ENCODE peak calls at places on chromosomes 16 and 17, in eight cellular contexts. One of them, this sample, is unnamed. For H3K9me3, the result is how much of the 10 kb centered on the place peaks cover.

GRCh38 chr17:13599808-13600398 is 1.8 kb downstream of the HS3ST3A1 start:
- DNase-seq in breast epithelium: no peak
- DNase-seq in pancreas: no peak
- DNase-seq in gastrocnemius medialis: no peak
- DNase-seq in heart right ventricle: no peak
- DNase-seq in transverse colon: no peak
- DNase-seq in testis: no peak
- DNase-seq in PC-9: no peak
- DNase-seq in this sample: no peak

GRCh38 chr16:74558873-74559272 is 48.0 kb downstream of the GLG1 start:
- DNase-seq in gastrocnemius medialis: no peak
- DNase-seq in testis: no peak
- DNase-seq in breast epithelium: no peak
- DNase-seq in pancreas: no peak
- DNase-seq in transverse colon: no peak
- DNase-seq in heart right ventricle: no peak
- DNase-seq in PC-9: no peak
- DNase-seq in this sample: no peak

GRCh38 chr16:50121278-50121677 is 31.8 kb upstream of the TENT4B start:
- DNase-seq in transverse colon: no peak
- DNase-seq in pancreas: no peak
- DNase-seq in breast epithelium: no peak
- DNase-seq in gastrocnemius medialis: no peak
- DNase-seq in heart right ventricle: no peak
- DNase-seq in PC-9: no peak
- DNase-seq in testis: no peak
- DNase-seq in this sample: no peak

GRCh38 chr16:25063865-25064264 is 47.7 kb upstream of the LCMT1 start:
- DNase-seq in gastrocnemius medialis: no peak
- DNase-seq in PC-9: no peak
- DNase-seq in pancreas: no peak
- DNase-seq in breast epithelium: no peak
- DNase-seq in testis: peak
- DNase-seq in heart right ventricle: no peak
- DNase-seq in transverse colon: no peak
- DNase-seq in this sample: no peak

GRCh38 chr16:75483222-75483621 is 12.0 kb downstream of the CHST6 start:
- DNase-seq in gastrocnemius medialis: peak
- DNase-seq in heart right ventricle: no peak
- DNase-seq in pancreas: no peak
- DNase-seq in transverse colon: no peak
- DNase-seq in breast epithelium: peak
- DNase-seq in PC-9: peak
- DNase-seq in testis: no peak
- DNase-seq in this sample: no peak

GRCh38 chr17:7440823-7441174 is 1.5 kb downstream of the FGF11 start:
- DNase-seq in breast epithelium: no peak
- DNase-seq in gastrocnemius medialis: peak
- DNase-seq in pancreas: no peak
- DNase-seq in heart right ventricle: peak
- DNase-seq in testis: peak
- DNase-seq in transverse colon: peak
- DNase-seq in PC-9: no peak
- DNase-seq in this sample: no peak

GRCh38 chr17:62101519-62101918 is 36.4 kb upstream of the MED13 start:
- DNase-seq in heart right ventricle: no peak
- DNase-seq in gastrocnemius medialis: no peak
- DNase-seq in testis: no peak
- DNase-seq in transverse colon: no peak
- DNase-seq in breast epithelium: no peak
- DNase-seq in pancreas: no peak
- DNase-seq in PC-9: no peak
- DNase-seq in this sample: no peak

GRCh38 chr17:41540921-41541625 is 13.0 kb upstream of the KRT19 start:
- DNase-seq in heart right ventricle: no peak
- DNase-seq in testis: no peak
- DNase-seq in pancreas: no peak
- DNase-seq in transverse colon: no peak
- DNase-seq in gastrocnemius medialis: no peak
- DNase-seq in PC-9: no peak
- DNase-seq in breast epithelium: no peak
- DNase-seq in this sample: no peak

GRCh38 chr16:54175169-54175551 is 111.4 kb downstream of the IRX3 start:
- DNase-seq in breast epithelium: peak
- DNase-seq in transverse colon: no peak
- DNase-seq in heart right ventricle: no peak
- DNase-seq in testis: no peak
- DNase-seq in gastrocnemius medialis: no peak
- DNase-seq in PC-9: no peak
- DNase-seq in pancreas: no peak
- DNase-seq in this sample: no peak

GRCh38 chr16:55835578-55835977 is 2.7 kb upstream of the CES1 start:
- DNase-seq in pancreas: no peak
- DNase-seq in breast epithelium: no peak
- DNase-seq in transverse colon: no peak
- DNase-seq in testis: peak
- DNase-seq in heart right ventricle: no peak
- DNase-seq in PC-9: no peak
- DNase-seq in gastrocnemius medialis: peak
- DNase-seq in this sample: no peak

GRCh38 chr16:84769416-84769815 is 50.4 kb upstream of the CRISPLD2 start:
- DNase-seq in transverse colon: no peak
- DNase-seq in testis: no peak
- DNase-seq in heart right ventricle: no peak
- DNase-seq in gastrocnemius medialis: no peak
- DNase-seq in pancreas: no peak
- DNase-seq in PC-9: no peak
- DNase-seq in breast epithelium: no peak
- DNase-seq in this sample: no peak
- TF ChIP-seq CTCF in transverse colon: no peak
- TF ChIP-seq CTCF in testis: no peak
- TF ChIP-seq CTCF in heart right ventricle: no peak
- TF ChIP-seq CTCF in gastrocnemius medialis: no peak
- TF ChIP-seq CTCF in pancreas: no peak
- TF ChIP-seq CTCF in PC-9: no peak
- TF ChIP-seq CTCF in breast epithelium: no peak
- TF ChIP-seq CTCF in this sample: no peak

GRCh38 chr17:80882926-80883685 is 108.5 kb upstream of the CHMP6 start:
- DNase-seq in PC-9: no peak
- DNase-seq in transverse colon: no peak
- DNase-seq in pancreas: peak
- DNase-seq in testis: no peak
- DNase-seq in gastrocnemius medialis: peak
- DNase-seq in heart right ventricle: no peak
- DNase-seq in breast epithelium: no peak
- DNase-seq in this sample: no peak
- H3K27ac ChIP-seq in PC-9: no peak
- H3K27ac ChIP-seq in transverse colon: no peak
- H3K27ac ChIP-seq in pancreas: no peak
- H3K27ac ChIP-seq in testis: no peak
- H3K27ac ChIP-seq in gastrocnemius medialis: no peak
- H3K27ac ChIP-seq in heart right ventricle: no peak
- H3K27ac ChIP-seq in breast epithelium: no peak
- H3K27ac ChIP-seq in this sample: no peak

DNA sequence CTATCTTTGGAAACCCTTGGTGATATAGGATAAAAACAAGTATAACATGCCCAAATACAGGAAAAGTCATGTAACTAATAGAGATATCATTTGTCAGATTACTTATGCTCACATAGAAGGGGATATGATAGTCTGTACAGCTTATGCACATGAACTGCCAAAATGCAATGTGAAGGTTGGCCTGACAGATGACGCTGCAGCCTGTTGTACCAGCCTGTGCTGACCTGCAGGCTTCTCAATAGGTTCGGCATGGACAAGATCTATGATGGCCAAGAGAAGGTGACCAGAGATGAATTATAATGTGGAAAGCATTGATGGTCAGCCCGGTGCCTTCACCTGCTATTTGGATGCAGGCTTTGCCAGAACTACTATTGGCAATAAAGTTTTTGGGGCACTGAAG is 12.7 kb downstream of the WFIKKN2 start:
- DNase-seq in testis: no peak
- DNase-seq in pancreas: no peak
- DNase-seq in breast epithelium: no peak
- DNase-seq in heart right ventricle: no peak
- DNase-seq in PC-9: no peak
- DNase-seq in gastrocnemius medialis: peak
- DNase-seq in transverse colon: no peak
- DNase-seq in this sample: no peak
- H3K9me3 ChIP-seq in testis: under half
- H3K9me3 ChIP-seq in pancreas: under half
- H3K9me3 ChIP-seq in breast epithelium: under half
- H3K9me3 ChIP-seq in heart right ventricle: under half
- H3K9me3 ChIP-seq in PC-9: under half
- H3K9me3 ChIP-seq in gastrocnemius medialis: under half
- H3K9me3 ChIP-seq in transverse colon: under half
- H3K9me3 ChIP-seq in this sample: under half

GRCh38 chr17:38584350-38584925 is 21.3 kb downstream of the SRCIN1 start:
- DNase-seq in PC-9: peak
- DNase-seq in heart right ventricle: peak
- DNase-seq in transverse colon: peak
- DNase-seq in pancreas: peak
- DNase-seq in testis: peak
- DNase-seq in breast epithelium: peak
- DNase-seq in gastrocnemius medialis: peak
- DNase-seq in this sample: peak
- TF ChIP-seq CTCF in PC-9: peak
- TF ChIP-seq CTCF in heart right ventricle: peak
- TF ChIP-seq CTCF in transverse colon: peak
- TF ChIP-seq CTCF in pancreas: peak
- TF ChIP-seq CTCF in testis: peak
- TF ChIP-seq CTCF in breast epithelium: peak
- TF ChIP-seq CTCF in gastrocnemius medialis: peak
- TF ChIP-seq CTCF in this sample: peak

GRCh38 chr16:67834242-67834614 is 7.9 kb upstream of the THAP11 start:
- DNase-seq in transverse colon: no peak
- DNase-seq in testis: no peak
- DNase-seq in breast epithelium: no peak
- DNase-seq in pancreas: no peak
- DNase-seq in heart right ventricle: no peak
- DNase-seq in PC-9: no peak
- DNase-seq in gastrocnemius medialis: no peak
- DNase-seq in this sample: no peak
- H3K27ac ChIP-seq in transverse colon: peak
- H3K27ac ChIP-seq in testis: no peak
- H3K27ac ChIP-seq in breast epithelium: peak
- H3K27ac ChIP-seq in pancreas: no peak
- H3K27ac ChIP-seq in heart right ventricle: peak
- H3K27ac ChIP-seq in PC-9: no peak
- H3K27ac ChIP-seq in gastrocnemius medialis: peak
- H3K27ac ChIP-seq in this sample: peak

GRCh38 chr17:83042522-83043158 is 36.8 kb upstream of the METRNL start:
- DNase-seq in transverse colon: no peak
- DNase-seq in pancreas: no peak
- DNase-seq in breast epithelium: no peak
- DNase-seq in gastrocnemius medialis: no peak
- DNase-seq in testis: no peak
- DNase-seq in PC-9: no peak
- DNase-seq in heart right ventricle: no peak
- DNase-seq in this sample: no peak
- H3K9me3 ChIP-seq in transverse colon: under half
- H3K9me3 ChIP-seq in pancreas: under half
- H3K9me3 ChIP-seq in breast epithelium: under half
- H3K9me3 ChIP-seq in gastrocnemius medialis: under half
- H3K9me3 ChIP-seq in testis: under half
- H3K9me3 ChIP-seq in PC-9: under half
- H3K9me3 ChIP-seq in heart right ventricle: under half
- H3K9me3 ChIP-seq in this sample: under half

DNA sequence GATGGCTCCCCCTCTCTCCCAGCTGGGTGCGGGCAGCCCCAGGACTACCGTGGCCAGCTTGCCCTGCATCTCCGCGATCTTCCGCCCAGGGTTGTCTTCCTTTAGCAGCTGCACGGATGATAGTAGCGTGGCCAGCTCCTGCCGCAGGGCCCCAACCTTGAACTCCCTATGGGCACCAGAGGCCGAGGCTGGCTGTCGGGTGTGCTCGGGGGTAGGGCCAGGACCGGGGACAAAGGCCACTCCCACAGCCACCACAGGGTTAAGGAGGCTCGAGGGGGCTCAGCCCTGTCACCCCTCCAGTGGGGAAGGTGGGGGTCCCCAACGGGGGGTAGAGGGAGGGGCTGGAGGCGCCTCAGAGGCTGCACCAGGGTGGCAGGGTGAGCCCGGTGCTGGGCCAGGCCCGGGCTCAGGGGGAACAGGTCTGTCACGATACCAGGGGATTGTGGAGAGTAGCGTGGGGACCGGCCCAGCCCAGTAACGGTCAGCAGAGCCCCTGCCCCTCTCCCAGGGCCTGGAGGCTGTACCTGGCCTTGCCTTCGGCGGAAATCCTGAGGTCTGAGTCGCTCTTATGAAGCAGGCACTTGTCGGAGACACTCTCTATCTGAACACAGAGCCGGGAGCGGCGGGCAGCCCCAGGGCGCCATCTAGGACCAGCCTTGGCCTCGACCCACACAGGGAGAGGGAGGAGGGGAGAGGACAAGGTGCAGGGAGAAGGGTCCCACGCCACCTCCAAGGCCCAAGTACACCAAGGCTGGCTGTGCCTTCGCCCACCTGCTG is 5.2 kb downstream of the PERCC1 start:
- DNase-seq in PC-9: peak
- DNase-seq in heart right ventricle: no peak
- DNase-seq in breast epithelium: no peak
- DNase-seq in transverse colon: no peak
- DNase-seq in pancreas: no peak
- DNase-seq in gastrocnemius medialis: no peak
- DNase-seq in testis: no peak
- DNase-seq in this sample: no peak
- TF ChIP-seq CTCF in PC-9: no peak
- TF ChIP-seq CTCF in heart right ventricle: no peak
- TF ChIP-seq CTCF in breast epithelium: no peak
- TF ChIP-seq CTCF in transverse colon: no peak
- TF ChIP-seq CTCF in pancreas: no peak
- TF ChIP-seq CTCF in gastrocnemius medialis: no peak
- TF ChIP-seq CTCF in testis: no peak
- TF ChIP-seq CTCF in this sample: no peak

This sample was measured in CD4-positive, alpha-beta T cell.